ENCODE peak calls at places on chromosomes 6 and 20, in six cellular contexts. O, X, Q, C, L and P are unnamed samples.

GRCh38 chr20:6700563-6701328 is 66.7 kb upstream of the BMP2 start:
- DNase-seq in O (peak), X (no peak), Q (no peak), C (no peak), L (no peak), P (no peak)

GRCh38 chr6:36368921-36369880 is 18.3 kb downstream of the ETV7 start:
- DNase-seq in O (no peak), X (no peak), Q (no peak), C (no peak), L (no peak), P (no peak)

GRCh38 chr6:41970436-41970846 is 28.8 kb upstream of the CCND3 start:
- DNase-seq in O (peak), X (no peak), Q (no peak), C (no peak), L (no peak), P (peak)

GRCh38 chr6:87183687-87184086 is 28.3 kb downstream of the ZNF292 start:
- DNase-seq in O (no peak), X (no peak), Q (no peak), C (no peak), L (no peak), P (no peak)

GRCh38 chr20:35503841-35504460 is 25.5 kb downstream of the C20orf173 start:
- DNase-seq in O (no peak), X (no peak), Q (no peak), C (no peak), L (no peak), P (no peak)

GRCh38 chr6:85404497-85405174 is 45.2 kb upstream of the NT5E start:
- DNase-seq in O (peak), X (no peak), Q (no peak), C (peak), L (no peak), P (peak)

GRCh38 chr6:74598473-74599393 is 607.1 kb downstream of the COL12A1 start:
- DNase-seq in O (peak), X (no peak), Q (no peak), C (no peak), L (no peak), P (peak)

GRCh38 chr6:142570221-142570671 is 268.4 kb downstream of the ADGRG6 start:
- DNase-seq in O (peak), X (no peak), Q (no peak), C (peak), L (no peak), P (no peak)

GRCh38 chr6:154996841-154997311 is 1.8 kb downstream of the TIAM2 start:
- DNase-seq in O (no peak), X (no peak), Q (no peak), C (no peak), L (no peak), P (no peak)

GRCh38 chr6:137661601-137662000 is 167.4 kb upstream of the OLIG3 start:
- DNase-seq in O (peak), X (peak), Q (peak), C (peak), L (peak), P (peak)

GRCh38 chr6:137664183-137664582 is 170.0 kb upstream of the OLIG3 start:
- DNase-seq in O (no peak), X (no peak), Q (no peak), C (no peak), L (no peak), P (no peak)

GRCh38 chr6:137665342-137665741 is 171.1 kb upstream of the OLIG3 start:
- DNase-seq in O (no peak), X (no peak), Q (no peak), C (no peak), L (no peak), P (no peak)

GRCh38 chr6:137660296-137660731 is 166.1 kb upstream of the OLIG3 start:
- DNase-seq in O (no peak), X (no peak), Q (no peak), C (peak), L (no peak), P (no peak)

GRCh38 chr6:137666202-137666774 is 172.1 kb upstream of the OLIG3 start:
- DNase-seq in O (no peak), X (no peak), Q (no peak), C (no peak), L (no peak), P (no peak)
- TF ChIP-seq JUN in O (no peak), X (no peak), Q (no peak), C (no peak), L (no peak), P (no peak)

GRCh38 chr6:101086473-101086872 is 205.3 kb upstream of the ASCC3 start:
- DNase-seq in O (no peak), X (no peak), Q (no peak), C (no peak), L (no peak), P (no peak)

GRCh38 chr6:101080597-101080996 is 199.5 kb upstream of the ASCC3 start:
- DNase-seq in O (no peak), X (no peak), Q (no peak), C (no peak), L (no peak), P (peak)

GRCh38 chr6:101079696-101080270 is 198.7 kb upstream of the ASCC3 start:
- DNase-seq in O (no peak), X (no peak), Q (no peak), C (no peak), L (no peak), P (no peak)

GRCh38 chr6:101085327-101085726 is 204.2 kb upstream of the ASCC3 start:
- DNase-seq in O (no peak), X (no peak), Q (no peak), C (no peak), L (no peak), P (no peak)

DNA sequence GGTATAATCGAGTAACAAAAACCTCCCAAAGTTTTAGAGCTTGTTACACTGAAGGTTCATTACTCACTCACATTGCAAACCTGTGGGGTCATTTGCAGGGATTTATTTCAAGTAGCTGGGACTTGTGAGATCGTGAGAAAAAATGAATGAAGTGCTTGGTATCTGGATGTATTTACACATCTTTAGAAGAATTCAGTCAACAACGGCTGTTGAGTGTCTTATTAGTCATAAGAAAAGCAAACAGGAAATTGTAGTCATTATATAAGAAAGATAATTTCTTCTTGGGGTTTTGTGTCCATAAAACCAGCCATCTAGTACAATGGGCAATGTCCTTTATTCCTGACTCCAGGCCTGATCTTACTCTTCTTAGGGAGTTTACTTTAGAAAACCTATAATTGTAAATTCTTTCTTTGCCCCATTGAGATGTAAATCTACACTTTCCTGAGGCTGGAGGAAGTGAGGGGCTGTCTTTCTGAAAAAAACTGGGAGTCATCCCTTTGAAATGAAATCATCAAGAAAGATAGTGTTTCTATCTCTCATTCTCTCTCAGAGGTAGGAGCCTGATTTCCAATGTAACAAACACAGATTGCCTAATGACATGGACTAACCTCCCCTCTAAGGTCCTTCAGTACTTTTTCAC is 202.5 kb upstream of the ASCC3 start:
- DNase-seq in O (no peak), X (no peak), Q (no peak), C (peak), L (no peak), P (peak)
- TF ChIP-seq JUN in O (no peak), X (no peak), Q (no peak), C (no peak), L (no peak), P (peak)

DNA sequence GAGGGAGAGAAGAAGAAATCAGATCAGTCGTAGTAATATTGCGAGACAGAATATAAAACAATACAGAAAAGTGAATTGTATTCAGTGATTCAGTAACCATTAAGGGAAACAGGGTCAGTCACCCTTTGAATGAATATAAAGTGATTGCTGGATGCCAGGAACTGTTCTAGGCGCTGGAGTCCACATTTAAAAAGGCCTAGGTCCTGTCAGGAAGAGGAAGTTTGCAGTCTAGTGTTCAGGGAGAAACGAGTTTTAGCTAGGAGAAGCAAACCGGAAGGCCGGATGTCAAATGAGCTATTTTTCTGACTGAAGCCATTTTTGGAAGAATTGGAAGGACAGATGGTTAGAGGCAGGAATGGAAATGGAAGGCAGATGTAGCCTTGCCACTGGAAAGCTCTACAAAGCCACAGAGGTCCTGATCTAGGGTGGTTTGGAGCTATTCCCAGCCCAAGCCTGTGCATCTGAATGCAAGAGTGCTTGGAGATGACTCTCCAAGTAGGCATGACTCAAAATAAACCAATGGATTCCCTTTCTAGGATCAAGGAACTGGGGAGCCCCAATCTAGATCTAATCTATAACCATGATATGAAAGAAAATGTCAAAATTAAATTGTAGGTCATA is 36.9 kb upstream of the CDKAL1 start:
- DNase-seq in O (peak), X (no peak), Q (no peak), C (no peak), L (no peak), P (no peak)
- TF ChIP-seq JUN in O (no peak), X (no peak), Q (no peak), C (no peak), L (no peak), P (no peak)

DNA sequence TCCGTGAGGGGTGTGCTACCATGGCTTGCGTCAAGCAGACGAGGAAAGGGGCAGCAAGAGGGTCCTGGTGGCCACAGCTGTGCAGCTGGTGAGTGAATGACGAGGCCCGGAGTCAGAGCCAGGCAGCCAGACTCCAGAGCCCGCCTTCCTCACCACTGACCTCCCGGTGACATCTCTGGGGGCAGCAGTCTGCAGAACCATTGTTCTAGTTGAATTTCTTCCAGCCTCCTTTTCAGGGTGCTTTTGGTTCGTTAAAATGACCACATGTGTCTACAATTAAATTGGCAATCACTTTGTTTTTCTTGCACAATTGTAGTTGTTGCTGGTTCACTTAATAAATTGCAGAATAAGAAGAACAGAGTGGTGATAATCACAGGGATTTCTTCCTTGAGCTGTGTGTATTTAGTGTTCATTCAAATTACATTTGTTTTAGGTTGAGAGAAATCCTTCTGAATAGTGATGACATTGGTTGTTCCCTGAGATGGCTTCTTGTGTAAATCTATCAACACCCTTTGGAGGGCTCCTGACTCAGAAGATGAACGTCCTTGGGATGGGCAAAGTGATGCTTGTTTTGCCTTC is 96.4 kb downstream of the TULP4 start:
- DNase-seq in O (peak), X (no peak), Q (no peak), C (no peak), L (no peak), P (no peak)
- TF ChIP-seq JUN in O (no peak), X (no peak), Q (no peak), C (no peak), L (no peak), P (no peak)

GRCh38 chr6:7737867-7738266 is 12.0 kb downstream of the BMP6 start:
- DNase-seq in O (no peak), X (no peak), Q (no peak), C (no peak), L (no peak), P (no peak)

GRCh38 chr6:7732219-7732618 is 6.3 kb downstream of the BMP6 start:
- DNase-seq in O (peak), X (no peak), Q (no peak), C (no peak), L (no peak), P (peak)

GRCh38 chr6:7731289-7731688 is 5.4 kb downstream of the BMP6 start:
- DNase-seq in O (peak), X (no peak), Q (no peak), C (no peak), L (no peak), P (no peak)

GRCh38 chr6:7730852-7731251 is 5.0 kb downstream of the BMP6 start:
- DNase-seq in O (peak), X (no peak), Q (no peak), C (peak), L (no peak), P (peak)

DNA sequence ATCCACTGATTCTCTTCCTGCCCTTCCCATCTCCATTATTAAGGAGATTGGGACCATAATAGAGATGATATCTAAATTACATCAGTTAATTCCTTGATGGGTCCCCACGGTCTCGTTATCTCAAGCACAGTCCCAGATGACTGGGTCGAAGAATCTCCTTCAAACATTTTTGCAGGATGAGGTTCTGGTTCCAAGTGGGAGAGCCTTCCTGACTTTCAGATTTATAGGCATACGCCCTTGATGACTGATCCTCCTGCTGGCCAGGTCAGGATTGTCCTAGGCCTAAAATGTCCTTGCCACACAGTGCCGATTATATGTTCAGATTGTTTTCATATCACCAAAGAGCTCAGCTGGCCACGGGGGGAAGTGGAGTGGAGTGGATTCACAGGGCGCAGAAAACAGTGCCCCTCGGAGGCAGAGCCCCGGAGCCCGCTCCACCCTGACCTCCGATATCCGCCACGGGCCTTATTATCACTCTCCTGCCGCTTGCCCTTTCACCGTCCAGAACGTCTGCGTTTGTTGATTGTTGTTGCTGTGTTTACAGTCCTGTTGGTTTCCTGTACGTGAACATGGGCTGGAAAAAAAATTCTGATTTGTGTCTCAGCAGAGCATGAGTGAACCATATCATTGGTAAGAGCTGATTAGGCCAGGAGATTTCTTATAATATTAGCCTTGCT is 8.9 kb downstream of the BMP6 start:
- DNase-seq in O (peak), X (no peak), Q (no peak), C (no peak), L (no peak), P (no peak)
- TF ChIP-seq JUN in O (no peak), X (no peak), Q (no peak), C (no peak), L (no peak), P (no peak)

GRCh38 chr20:41040855-41041254 is 12.2 kb downstream of the TOP1 start:
- DNase-seq in O (no peak), X (no peak), Q (no peak), C (no peak), L (no peak), P (no peak)

GRCh38 chr20:41037172-41037571 is 8.6 kb downstream of the TOP1 start:
- DNase-seq in O (no peak), X (no peak), Q (no peak), C (no peak), L (no peak), P (no peak)

GRCh38 chr20:41038878-41039404 is 10.3 kb downstream of the TOP1 start:
- DNase-seq in O (no peak), X (no peak), Q (no peak), C (peak), L (no peak), P (peak)

GRCh38 chr20:41035207-41035606 is 6.6 kb downstream of the TOP1 start:
- DNase-seq in O (no peak), X (no peak), Q (no peak), C (no peak), L (no peak), P (no peak)

DNA sequence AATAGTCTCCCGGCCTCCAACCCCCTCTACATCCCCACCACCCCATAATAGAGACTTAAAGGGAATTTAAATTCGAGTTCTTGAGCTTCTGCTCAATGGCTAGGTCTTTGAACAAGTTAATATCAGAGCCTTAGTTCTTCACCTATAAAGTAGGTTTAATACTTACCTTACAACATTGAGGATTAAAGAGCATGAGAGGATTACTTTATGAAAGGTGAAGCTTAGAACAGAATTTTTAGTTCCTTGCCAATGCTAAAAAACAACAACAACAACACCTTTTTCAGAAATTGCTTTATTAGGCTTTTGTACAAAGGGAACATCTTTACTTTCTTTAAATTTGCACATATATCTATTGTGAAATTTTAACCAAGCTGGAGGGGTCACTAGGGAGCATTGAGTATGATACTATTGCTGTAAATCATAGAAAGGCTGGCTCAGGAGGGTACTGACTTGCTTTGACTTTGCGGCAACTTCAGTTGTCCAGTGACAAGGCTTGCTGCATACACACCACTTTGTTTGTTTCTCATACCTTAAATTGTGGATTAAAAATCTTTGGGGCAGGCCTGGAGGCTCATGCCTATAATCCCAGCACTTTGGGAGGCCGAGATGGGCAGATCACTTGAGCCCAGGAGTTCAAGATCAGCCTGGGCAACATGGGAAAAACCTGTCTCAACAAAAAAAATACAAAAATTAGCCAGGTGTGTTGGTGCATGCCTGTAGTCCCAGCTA is 9.7 kb downstream of the TOP1 start:
- DNase-seq in O (no peak), X (no peak), Q (no peak), C (peak), L (no peak), P (no peak)
- TF ChIP-seq JUN in O (no peak), X (no peak), Q (no peak), C (no peak), L (no peak), P (no peak)